ENCODE peak calls at places on chromosomes 5 and 9, in four cellular contexts. J, U, Z and K are unnamed samples.

GRCh38 chr5:149644629-149645028 is 63.3 kb downstream of the ARHGEF37 start:
- DNase-seq in J (no peak), U (no peak), Z (no peak), K (no peak)

GRCh38 chr9:108479989-108480652 is 375.7 kb downstream of the ACTL7B start:
- DNase-seq in J (no peak), U (no peak), Z (no peak), K (no peak)

GRCh38 chr5:147691134-147691533 is 91.4 kb downstream of the JAKMIP2 start:
- DNase-seq in J (no peak), U (no peak), Z (no peak), K (no peak)

GRCh38 chr5:39605966-39606591 is 181.3 kb upstream of the DAB2 start:
- DNase-seq in J (no peak), U (no peak), Z (peak), K (no peak)

GRCh38 chr9:92403153-92403552 is 1.2 kb downstream of the OGN start:
- DNase-seq in J (no peak), U (no peak), Z (no peak), K (no peak)

GRCh38 chr9:84111726-84112125 is 131.1 kb downstream of the RMI1 start:
- DNase-seq in J (no peak), U (no peak), Z (peak), K (no peak)

GRCh38 chr9:36029765-36030528 is 6.8 kb upstream of the RECK start:
- DNase-seq in J (no peak), U (no peak), Z (peak), K (peak)

GRCh38 chr5:145854651-145855258 is 18.1 kb downstream of the GRXCR2 start:
- DNase-seq in J (no peak), U (no peak), Z (peak), K (peak)

GRCh38 chr5:157740211-157740610 is 3.3 kb upstream of the LSM11 start:
- DNase-seq in J (no peak), U (no peak), Z (peak), K (peak)